ENCODE peak calls at places on chromosomes 7 and 10, in five cellular contexts. One of them, this sample, is unnamed.

GRCh38 chr10:130545122-130545521 is 408.9 kb downstream of the GLRX3 start:
- DNase-seq in neuronal stem cell: peak
- DNase-seq in choroid plexus epithelial cell: no peak
- DNase-seq in hepatocyte: no peak
- DNase-seq in heart left ventricle: no peak
- DNase-seq in this sample: no peak

GRCh38 chr7:137879357-137880158 is 32.8 kb upstream of the DGKI start:
- DNase-seq in neuronal stem cell: no peak
- DNase-seq in choroid plexus epithelial cell: peak
- DNase-seq in hepatocyte: no peak
- DNase-seq in heart left ventricle: no peak
- DNase-seq in this sample: no peak

GRCh38 chr10:45380903-45381610 is 7.0 kb downstream of the ALOX5 start:
- DNase-seq in neuronal stem cell: no peak
- DNase-seq in choroid plexus epithelial cell: no peak
- DNase-seq in hepatocyte: no peak
- DNase-seq in heart left ventricle: no peak
- DNase-seq in this sample: no peak

GRCh38 chr7:159130820-159131219 is 13.8 kb downstream of the VIPR2 start:
- DNase-seq in neuronal stem cell: no peak
- DNase-seq in choroid plexus epithelial cell: no peak
- DNase-seq in hepatocyte: no peak
- DNase-seq in heart left ventricle: peak
- DNase-seq in this sample: no peak

GRCh38 chr10:48309711-48310226 is 3.3 kb downstream of the MAPK8 start:
- DNase-seq in neuronal stem cell: no peak
- DNase-seq in choroid plexus epithelial cell: peak
- DNase-seq in hepatocyte: peak
- DNase-seq in heart left ventricle: no peak
- DNase-seq in this sample: no peak

GRCh38 chr7:151080091-151080521 is 503 bp downstream of the FASTK start:
- DNase-seq in neuronal stem cell: no peak
- DNase-seq in choroid plexus epithelial cell: peak
- DNase-seq in hepatocyte: peak
- DNase-seq in heart left ventricle: peak
- DNase-seq in this sample: no peak

GRCh38 chr10:63465293-63466167 is at the start of gene JMJD1C:
- DNase-seq in neuronal stem cell: peak
- DNase-seq in choroid plexus epithelial cell: peak
- DNase-seq in hepatocyte: peak
- DNase-seq in heart left ventricle: peak
- DNase-seq in this sample: peak

GRCh38 chr7:143507094-143507518 is 29.4 kb downstream of the TAS2R41 start:
- DNase-seq in neuronal stem cell: no peak
- DNase-seq in choroid plexus epithelial cell: no peak
- DNase-seq in hepatocyte: no peak
- DNase-seq in heart left ventricle: no peak
- DNase-seq in this sample: no peak

GRCh38 chr7:6026917-6027316 is 4.3 kb upstream of the ANKRD61 start:
- DNase-seq in neuronal stem cell: no peak
- DNase-seq in choroid plexus epithelial cell: no peak
- DNase-seq in hepatocyte: no peak
- DNase-seq in heart left ventricle: no peak
- DNase-seq in this sample: no peak

GRCh38 chr7:39741942-39742623 is 118.7 kb downstream of the RALA start:
- DNase-seq in neuronal stem cell: peak
- DNase-seq in choroid plexus epithelial cell: peak
- DNase-seq in hepatocyte: peak
- DNase-seq in heart left ventricle: no peak
- DNase-seq in this sample: peak

GRCh38 chr10:17673517-17674051 is 29.6 kb downstream of the STAM start:
- DNase-seq in neuronal stem cell: peak
- DNase-seq in choroid plexus epithelial cell: peak
- DNase-seq in hepatocyte: peak
- DNase-seq in heart left ventricle: no peak
- DNase-seq in this sample: no peak

GRCh38 chr10:75228834-75229233 is 6.9 kb downstream of the COMTD1 start:
- DNase-seq in neuronal stem cell: no peak
- DNase-seq in choroid plexus epithelial cell: no peak
- DNase-seq in hepatocyte: no peak
- DNase-seq in heart left ventricle: no peak
- DNase-seq in this sample: no peak

GRCh38 chr7:101140339-101140699 is 13.4 kb downstream of the SERPINE1 start:
- DNase-seq in neuronal stem cell: no peak
- DNase-seq in choroid plexus epithelial cell: peak
- DNase-seq in hepatocyte: no peak
- DNase-seq in heart left ventricle: no peak
- DNase-seq in this sample: no peak

GRCh38 chr7:158093156-158093796 is 494.3 kb downstream of the PTPRN2 start:
- DNase-seq in neuronal stem cell: no peak
- DNase-seq in choroid plexus epithelial cell: no peak
- DNase-seq in hepatocyte: no peak
- DNase-seq in heart left ventricle: peak
- DNase-seq in this sample: no peak

GRCh38 chr10:1978593-1978992 is 241.3 kb upstream of the ADARB2 start:
- DNase-seq in neuronal stem cell: no peak
- DNase-seq in choroid plexus epithelial cell: no peak
- DNase-seq in hepatocyte: no peak
- DNase-seq in heart left ventricle: no peak
- DNase-seq in this sample: no peak

GRCh38 chr10:89302628-89303027 is 782 bp downstream of the IFIT2 start:
- DNase-seq in neuronal stem cell: no peak
- DNase-seq in choroid plexus epithelial cell: peak
- DNase-seq in hepatocyte: no peak
- DNase-seq in heart left ventricle: no peak
- DNase-seq in this sample: no peak

GRCh38 chr7:88522771-88523316 is 216.2 kb upstream of the STEAP4 start:
- DNase-seq in neuronal stem cell: no peak
- DNase-seq in choroid plexus epithelial cell: no peak
- DNase-seq in hepatocyte: no peak
- DNase-seq in heart left ventricle: no peak
- DNase-seq in this sample: no peak

GRCh38 chr7:44884553-44885393 is 557 bp downstream of the PURB start:
- DNase-seq in neuronal stem cell: peak
- DNase-seq in choroid plexus epithelial cell: peak
- DNase-seq in hepatocyte: peak
- DNase-seq in heart left ventricle: peak
- DNase-seq in this sample: peak

GRCh38 chr7:107856806-107857540 is 34.0 kb upstream of the DLD start:
- DNase-seq in neuronal stem cell: no peak
- DNase-seq in choroid plexus epithelial cell: peak
- DNase-seq in hepatocyte: peak
- DNase-seq in heart left ventricle: no peak
- DNase-seq in this sample: no peak

GRCh38 chr10:70114902-70115301 is 17.7 kb downstream of the AIFM2 start:
- DNase-seq in neuronal stem cell: no peak
- DNase-seq in choroid plexus epithelial cell: no peak
- DNase-seq in hepatocyte: no peak
- DNase-seq in heart left ventricle: no peak
- DNase-seq in this sample: no peak

GRCh38 chr7:74267756-74268565 is 13.8 kb upstream of the RFC2 start:
- DNase-seq in neuronal stem cell: no peak
- DNase-seq in choroid plexus epithelial cell: peak
- DNase-seq in hepatocyte: no peak
- DNase-seq in heart left ventricle: no peak
- DNase-seq in this sample: no peak

GRCh38 chr7:96786261-96786997 is 76.8 kb upstream of the SEM1 start:
- DNase-seq in neuronal stem cell: no peak
- DNase-seq in choroid plexus epithelial cell: no peak
- DNase-seq in hepatocyte: peak
- DNase-seq in heart left ventricle: no peak
- DNase-seq in this sample: no peak

GRCh38 chr10:99929360-99929759 is 80.4 kb downstream of the DNMBP start:
- DNase-seq in neuronal stem cell: no peak
- DNase-seq in choroid plexus epithelial cell: no peak
- DNase-seq in hepatocyte: no peak
- DNase-seq in heart left ventricle: no peak
- DNase-seq in this sample: peak

GRCh38 chr10:12067336-12067735 is 1.4 kb upstream of the DHTKD1 start:
- DNase-seq in neuronal stem cell: no peak
- DNase-seq in choroid plexus epithelial cell: peak
- DNase-seq in hepatocyte: no peak
- DNase-seq in heart left ventricle: no peak
- DNase-seq in this sample: no peak

GRCh38 chr10:111297351-111297848 is 220.6 kb downstream of the ADRA2A start:
- DNase-seq in neuronal stem cell: peak
- DNase-seq in choroid plexus epithelial cell: no peak
- DNase-seq in hepatocyte: peak
- DNase-seq in heart left ventricle: no peak
- DNase-seq in this sample: no peak

GRCh38 chr10:34816067-34817002 is 1.2 kb upstream of the PARD3 start:
- DNase-seq in neuronal stem cell: peak
- DNase-seq in choroid plexus epithelial cell: peak
- DNase-seq in hepatocyte: peak
- DNase-seq in heart left ventricle: no peak
- DNase-seq in this sample: no peak

GRCh38 chr10:43599333-43599732 is 6.9 kb upstream of the ZNF485 start:
- DNase-seq in neuronal stem cell: no peak
- DNase-seq in choroid plexus epithelial cell: no peak
- DNase-seq in hepatocyte: no peak
- DNase-seq in heart left ventricle: no peak
- DNase-seq in this sample: no peak

GRCh38 chr7:98265841-98266271 is 13.8 kb upstream of the TECPR1 start:
- DNase-seq in neuronal stem cell: no peak
- DNase-seq in choroid plexus epithelial cell: peak
- DNase-seq in hepatocyte: no peak
- DNase-seq in heart left ventricle: no peak
- DNase-seq in this sample: no peak

DNA sequence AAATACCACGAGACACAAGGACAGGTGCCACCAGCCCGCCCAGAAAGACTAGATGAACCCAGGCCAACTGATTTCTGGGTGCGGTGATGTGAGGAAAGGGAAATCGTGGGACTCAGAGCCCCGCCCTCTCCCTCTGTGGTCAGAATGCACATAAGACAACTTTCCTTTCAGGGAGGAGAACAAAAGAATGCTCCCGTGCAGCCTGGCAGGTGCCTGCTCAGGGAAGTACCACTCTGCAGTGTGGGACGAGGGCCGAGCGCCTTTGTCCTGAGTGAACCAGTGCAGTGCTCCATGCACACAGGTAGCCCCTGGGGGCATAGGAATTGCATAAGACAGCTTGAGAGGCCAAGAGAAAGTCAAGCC is 119.5 kb downstream of the ABLIM1 start:
- DNase-seq in neuronal stem cell: no peak
- DNase-seq in choroid plexus epithelial cell: no peak
- DNase-seq in hepatocyte: no peak
- DNase-seq in heart left ventricle: no peak
- DNase-seq in this sample: peak
- H3K4me3 ChIP-seq in neuronal stem cell: no peak
- H3K4me3 ChIP-seq in choroid plexus epithelial cell: no peak
- H3K4me3 ChIP-seq in hepatocyte: no peak
- H3K4me3 ChIP-seq in heart left ventricle: no peak
- H3K4me3 ChIP-seq in this sample: no peak

DNA sequence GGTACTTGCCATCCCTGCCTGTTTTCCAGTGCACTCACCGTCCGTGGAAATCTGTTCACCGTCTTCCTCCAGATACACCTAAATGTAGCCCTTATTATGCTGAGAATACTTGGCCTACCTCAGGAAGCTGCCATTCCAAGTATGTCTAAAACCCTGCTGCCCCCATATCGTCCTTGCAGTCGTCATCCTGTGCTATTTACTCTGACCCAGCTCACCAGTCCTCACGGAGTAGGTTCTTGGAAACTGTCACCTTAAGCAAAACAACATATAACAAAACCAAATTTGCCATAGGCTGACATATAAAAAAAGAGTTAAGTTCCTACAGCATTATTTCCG is 880 bp upstream of the PIP4K2A start:
- DNase-seq in neuronal stem cell: no peak
- DNase-seq in choroid plexus epithelial cell: no peak
- DNase-seq in hepatocyte: no peak
- DNase-seq in heart left ventricle: no peak
- DNase-seq in this sample: no peak
- H3K4me3 ChIP-seq in neuronal stem cell: no peak
- H3K4me3 ChIP-seq in choroid plexus epithelial cell: peak
- H3K4me3 ChIP-seq in hepatocyte: no peak
- H3K4me3 ChIP-seq in heart left ventricle: peak
- H3K4me3 ChIP-seq in this sample: no peak

DNA sequence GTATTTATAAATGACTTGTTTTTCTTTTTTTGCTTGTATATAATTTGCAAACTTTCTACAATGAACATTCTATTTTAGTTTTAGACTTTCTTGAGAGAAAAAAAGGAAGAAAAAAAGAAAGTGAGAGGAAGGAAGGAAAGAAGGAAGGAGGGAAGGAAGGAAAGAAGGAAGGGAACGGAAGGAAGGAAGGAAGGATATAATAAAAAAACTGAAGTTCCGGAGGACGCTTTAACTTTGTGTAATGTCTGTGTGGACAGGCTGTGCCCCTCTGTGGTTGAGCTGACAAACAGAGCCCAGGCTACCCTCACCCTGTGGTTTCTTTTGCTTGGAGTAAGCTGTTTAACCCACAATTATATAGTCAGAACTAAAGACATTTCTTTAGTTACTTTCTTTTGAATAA is 108.7 kb downstream of the SEMA3D start:
- DNase-seq in neuronal stem cell: no peak
- DNase-seq in choroid plexus epithelial cell: no peak
- DNase-seq in hepatocyte: no peak
- DNase-seq in heart left ventricle: no peak
- DNase-seq in this sample: no peak
- H3K4me3 ChIP-seq in neuronal stem cell: no peak
- H3K4me3 ChIP-seq in choroid plexus epithelial cell: no peak
- H3K4me3 ChIP-seq in hepatocyte: no peak
- H3K4me3 ChIP-seq in heart left ventricle: no peak
- H3K4me3 ChIP-seq in this sample: no peak

GRCh38 chr7:33061282-33061928 is 1.2 kb downstream of the NT5C3A start:
- DNase-seq in neuronal stem cell: no peak
- DNase-seq in choroid plexus epithelial cell: no peak
- DNase-seq in hepatocyte: no peak
- DNase-seq in heart left ventricle: no peak
- DNase-seq in this sample: no peak
- H3K4me3 ChIP-seq in neuronal stem cell: peak
- H3K4me3 ChIP-seq in choroid plexus epithelial cell: peak
- H3K4me3 ChIP-seq in hepatocyte: peak
- H3K4me3 ChIP-seq in heart left ventricle: peak
- H3K4me3 ChIP-seq in this sample: peak

DNA sequence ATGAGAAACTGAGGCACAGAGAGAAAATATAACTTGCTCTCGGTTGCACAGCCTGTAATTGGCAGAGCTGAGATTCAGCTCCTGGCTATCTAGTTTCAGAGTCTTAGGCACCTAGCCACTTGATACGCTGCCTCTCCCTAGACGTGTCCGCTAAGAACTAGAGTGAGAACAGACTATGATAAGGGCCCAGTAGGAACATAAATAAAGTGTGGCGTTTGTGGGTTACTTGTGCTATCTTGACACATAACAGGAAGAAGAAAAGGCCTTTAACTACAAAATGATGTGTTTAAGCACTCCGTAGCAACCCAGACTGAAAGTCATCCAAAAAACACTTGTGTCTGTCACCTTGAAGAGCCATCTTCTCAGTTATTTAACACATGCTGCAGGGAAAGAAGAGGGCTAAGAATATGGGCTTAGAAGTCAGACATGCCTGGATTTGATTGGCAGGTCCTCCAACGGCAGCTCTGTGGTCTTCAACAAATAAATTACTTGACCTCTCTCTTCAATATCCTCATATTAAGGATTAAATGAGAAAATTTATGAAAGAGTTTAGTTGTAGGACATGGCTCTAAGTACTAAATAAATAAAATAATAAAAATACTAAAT is 96.2 kb downstream of the SGMS1 start:
- DNase-seq in neuronal stem cell: no peak
- DNase-seq in choroid plexus epithelial cell: peak
- DNase-seq in hepatocyte: no peak
- DNase-seq in heart left ventricle: no peak
- DNase-seq in this sample: no peak
- H3K4me3 ChIP-seq in neuronal stem cell: no peak
- H3K4me3 ChIP-seq in choroid plexus epithelial cell: no peak
- H3K4me3 ChIP-seq in hepatocyte: no peak
- H3K4me3 ChIP-seq in heart left ventricle: no peak
- H3K4me3 ChIP-seq in this sample: no peak

This sample was measured in mucosa of descending colon.